ENCODE peak calls at places on chromosomes 5 and 9, in eight cellular contexts. O is heart left ventricle, K is astrocyte, N is mammary epithelial cell, E is osteocyte, G is Peyer's patch, F is lower leg skin, J is RWPE1. R is an unnamed sample.

GRCh38 chr9:130275156-130275555 is 9.6 kb downstream of the HMCN2 start:
- DNase-seq in O (no peak), K (no peak), N (no peak), E (no peak), G (no peak), F (no peak), J (no peak), R (no peak)

GRCh38 chr9:9752722-9753121 is 860.1 kb downstream of the PTPRD start:
- DNase-seq in O (no peak), K (no peak), N (no peak), E (no peak), G (no peak), F (no peak), J (no peak), R (no peak)

GRCh38 chr9:97919217-97919813 is 3.0 kb downstream of the TRMO start:
- DNase-seq in O (no peak), K (no peak), N (no peak), E (no peak), G (no peak), F (no peak), J (no peak), R (no peak)

GRCh38 chr9:114289571-114290481 is 33.1 kb upstream of the ORM1 start:
- DNase-seq in O (peak; percentile 21), K (no peak), N (no peak), E (peak; percentile 81), G (no peak), F (no peak), J (no peak), R (peak; percentile 60)

GRCh38 chr9:75376855-75377254 is 288.5 kb downstream of the OSTF1 start:
- DNase-seq in O (no peak), K (no peak), N (no peak), E (no peak), G (no peak), F (no peak), J (no peak), R (no peak)

GRCh38 chr5:53480474-53481353 is at the start of gene FST:
- DNase-seq in O (no peak), K (peak; percentile 16), N (peak; percentile 35), E (no peak), G (no peak), F (no peak), J (peak; percentile 45), R (no peak)

GRCh38 chr9:70080481-70081119 is 37.0 kb downstream of the MAMDC2 start:
- DNase-seq in O (peak; percentile 40), K (peak; percentile 83), N (peak; percentile 35), E (no peak), G (no peak), F (peak; percentile 56), J (no peak), R (no peak)

GRCh38 chr5:58816181-58816731 is 233.4 kb downstream of the RAB3C start:
- DNase-seq in O (no peak), K (no peak), N (no peak), E (no peak), G (no peak), F (no peak), J (no peak), R (no peak)

GRCh38 chr5:115934388-115934974 is 27.8 kb upstream of the LVRN start:
- DNase-seq in O (no peak), K (no peak), N (no peak), E (no peak), G (no peak), F (no peak), J (no peak), R (no peak)

GRCh38 chr9:77588319-77588937 is 59.7 kb downstream of the GNA14 start:
- DNase-seq in O (no peak), K (peak; percentile 90), N (peak; percentile 55), E (no peak), G (no peak), F (no peak), J (peak; percentile 90), R (no peak)

GRCh38 chr5:151745071-151745705 is 13.2 kb downstream of the ATOX1 start:
- DNase-seq in O (peak; percentile 68), K (peak; percentile 84), N (peak; percentile 100), E (no peak), G (no peak), F (peak; percentile 78), J (peak; percentile 97), R (no peak)

GRCh38 chr5:66821626-66822429 is 225.6 kb downstream of the MAST4 start:
- DNase-seq in O (no peak), K (no peak), N (peak; percentile 8), E (no peak), G (no peak), F (no peak), J (no peak), R (no peak)

GRCh38 chr9:71885467-71885866 is 25.5 kb downstream of the ABHD17B start:
- DNase-seq in O (no peak), K (no peak), N (no peak), E (no peak), G (no peak), F (no peak), J (no peak), R (no peak)

GRCh38 chr5:181107699-181108098 is 23.3 kb downstream of the OR2V1 start:
- DNase-seq in O (no peak), K (no peak), N (no peak), E (no peak), G (no peak), F (no peak), J (no peak), R (no peak)

GRCh38 chr5:181111010-181111409 is 20.0 kb downstream of the OR2V1 start:
- DNase-seq in O (no peak), K (no peak), N (no peak), E (no peak), G (no peak), F (no peak), J (no peak), R (no peak)

GRCh38 chr5:181114284-181114843 is 16.6 kb downstream of the OR2V1 start:
- DNase-seq in O (no peak), K (no peak), N (no peak), E (peak; percentile 83), G (no peak), F (no peak), J (no peak), R (no peak)

GRCh38 chr5:181108578-181109165 is 22.3 kb downstream of the OR2V1 start:
- DNase-seq in O (no peak), K (no peak), N (no peak), E (peak; percentile 70), G (no peak), F (no peak), J (no peak), R (no peak)

DNA sequence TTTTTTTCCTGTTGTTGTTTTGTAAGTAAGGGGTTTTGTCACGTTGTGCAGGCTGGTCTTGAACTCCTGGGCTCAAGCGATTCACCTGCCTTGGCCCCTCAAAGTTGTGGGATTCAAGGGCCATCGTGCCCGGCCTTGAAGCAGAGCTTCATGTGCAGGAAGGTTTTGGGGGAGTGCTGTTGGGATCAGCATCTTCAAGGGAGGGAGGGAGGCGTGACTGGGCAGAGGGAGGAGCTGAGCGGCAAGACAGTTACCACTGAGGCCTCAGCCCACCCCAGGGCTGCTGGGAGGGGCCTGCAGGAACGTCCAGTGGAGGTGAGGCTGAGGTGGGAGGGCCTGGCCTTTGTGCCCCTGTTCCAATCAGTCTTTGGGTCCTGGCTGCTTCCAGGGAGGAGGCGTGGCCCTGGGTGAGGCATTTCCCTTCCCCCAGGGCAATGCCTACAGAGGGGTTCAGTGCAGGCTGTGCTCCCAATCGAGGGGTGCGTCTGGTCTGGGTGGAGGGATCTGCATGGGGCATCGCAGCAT is 21.4 kb downstream of the OR2V1 start:
- DNase-seq in O (no peak), K (no peak), N (no peak), E (no peak), G (no peak), F (no peak), J (no peak), R (no peak)
- TF ChIP-seq CTCF in O (no peak), K (no peak), N (no peak), E (no peak), G (no peak), F (no peak), J (no peak), R (no peak)

DNA sequence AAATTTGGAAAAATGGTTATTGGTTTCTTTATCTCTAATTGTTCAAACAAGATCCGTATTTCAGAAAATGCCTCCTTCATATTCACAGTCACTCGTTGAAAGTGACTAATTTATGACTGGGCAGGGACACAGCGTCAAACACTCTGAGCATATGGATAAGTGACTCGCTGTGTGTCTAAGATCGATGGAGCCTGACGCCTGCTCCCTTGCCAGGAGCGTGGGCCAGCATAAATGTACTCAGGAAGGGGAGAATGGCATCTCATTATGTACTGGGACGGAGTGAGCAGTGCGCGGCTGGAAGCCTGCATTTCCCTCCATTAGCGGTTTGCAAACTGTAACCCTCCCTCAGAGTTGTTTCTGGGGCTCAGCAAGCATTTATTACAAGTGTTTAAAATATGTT is 79.8 kb upstream of the CAST start:
- DNase-seq in O (no peak), K (peak; percentile 63), N (no peak), E (no peak), G (no peak), F (no peak), J (no peak), R (no peak)
- TF ChIP-seq CTCF in O (no peak), K (no peak), N (no peak), E (no peak), G (no peak), F (no peak), J (no peak), R (no peak)

GRCh38 chr5:170426786-170427185 is 37.6 kb upstream of the KCNMB1 start:
- DNase-seq in O (no peak), K (no peak), N (no peak), E (no peak), G (no peak), F (no peak), J (no peak), R (no peak)

GRCh38 chr5:170424629-170425028 is 35.5 kb upstream of the KCNMB1 start:
- DNase-seq in O (no peak), K (no peak), N (no peak), E (no peak), G (no peak), F (no peak), J (no peak), R (no peak)

GRCh38 chr5:170429014-170429413 is 39.8 kb upstream of the KCNMB1 start:
- DNase-seq in O (no peak), K (no peak), N (no peak), E (no peak), G (no peak), F (no peak), J (no peak), R (no peak)

GRCh38 chr5:170427672-170428236 is 38.6 kb upstream of the KCNMB1 start:
- DNase-seq in O (peak; percentile 50), K (no peak), N (no peak), E (no peak), G (no peak), F (no peak), J (no peak), R (no peak)

GRCh38 chr5:170426149-170426767 is 37.1 kb upstream of the KCNMB1 start:
- DNase-seq in O (no peak), K (no peak), N (no peak), E (no peak), G (no peak), F (no peak), J (no peak), R (no peak)
- TF ChIP-seq CTCF in O (no peak), K (no peak), N (no peak), E (no peak), G (no peak), F (no peak), J (no peak), R (no peak)

DNA sequence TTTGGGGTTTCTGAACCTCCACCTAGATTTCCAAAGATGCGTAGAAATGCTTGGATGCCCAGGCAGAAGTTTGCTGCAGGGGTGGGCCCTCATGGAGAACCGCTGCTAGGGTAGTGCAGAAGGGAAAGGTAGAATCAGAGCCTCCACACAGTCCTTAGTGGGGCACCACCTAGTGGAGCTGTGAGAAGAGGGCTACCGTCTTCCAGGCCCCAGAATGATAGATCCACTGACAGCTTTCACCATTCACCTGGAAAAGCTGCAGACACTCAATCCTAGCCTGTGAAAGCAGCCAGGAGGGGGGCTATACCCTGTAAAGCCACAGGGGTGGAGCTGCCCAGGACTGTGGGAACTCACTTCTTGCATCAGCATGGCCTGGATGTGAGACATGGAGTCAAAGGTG is 13.3 kb upstream of the HSDL2 start:
- DNase-seq in O (no peak), K (no peak), N (no peak), E (no peak), G (no peak), F (no peak), J (no peak), R (no peak)
- TF ChIP-seq CTCF in O (no peak), K (no peak), N (peak; percentile 19), E (peak; percentile 16), G (no peak), F (no peak), J (no peak), R (no peak)

R was measured in coronary artery.